ENCODE peak calls at places on chromosomes 11 and 22, in eight cellular contexts. T, P, H, J, O, S, W and Y are unnamed samples.

GRCh38 chr11:16607675-16608644 is 130.5 kb upstream of the C11orf58 start:
- DNase-seq in T (no peak), P (no peak), H (peak), J (no peak), O (no peak), S (peak), W (peak), Y (no peak)

GRCh38 chr11:65946655-65947054 is 1.4 kb downstream of the TSGA10IP start:
- DNase-seq in T (no peak), P (no peak), H (no peak), J (no peak), O (no peak), S (no peak), W (no peak), Y (no peak)

GRCh38 chr11:123194308-123195181 is 503 bp downstream of the CLMP start:
- DNase-seq in T (no peak), P (no peak), H (no peak), J (no peak), O (peak), S (peak), W (peak), Y (no peak)

GRCh38 chr11:12397953-12398352 is 20.6 kb downstream of the PARVA start:
- DNase-seq in T (no peak), P (no peak), H (no peak), J (no peak), O (no peak), S (peak), W (peak), Y (no peak)

GRCh38 chr11:117643606-117644300 is 153.3 kb downstream of the DSCAML1 start:
- DNase-seq in T (no peak), P (no peak), H (no peak), J (no peak), O (no peak), S (peak), W (peak), Y (no peak)

GRCh38 chr11:119890466-119890865 is 161.5 kb upstream of the NECTIN1 start:
- DNase-seq in T (no peak), P (no peak), H (no peak), J (no peak), O (no peak), S (no peak), W (no peak), Y (no peak)

GRCh38 chr11:120835601-120836228 is 188.2 kb upstream of the TBCEL start:
- DNase-seq in T (no peak), P (no peak), H (no peak), J (no peak), O (no peak), S (no peak), W (peak), Y (no peak)

GRCh38 chr11:61126266-61126665 is 24.0 kb downstream of the CD5 start:
- DNase-seq in T (no peak), P (no peak), H (no peak), J (no peak), O (no peak), S (no peak), W (no peak), Y (no peak)

GRCh38 chr11:128487978-128488377 is 99.4 kb downstream of the ETS1 start:
- DNase-seq in T (no peak), P (no peak), H (no peak), J (no peak), O (no peak), S (no peak), W (no peak), Y (no peak)

GRCh38 chr11:120877746-120878365 is 146.0 kb upstream of the TBCEL start:
- DNase-seq in T (no peak), P (no peak), H (no peak), J (no peak), O (no peak), S (no peak), W (no peak), Y (no peak)

GRCh38 chr11:11493698-11494097 is 128.1 kb downstream of the GALNT18 start:
- DNase-seq in T (no peak), P (no peak), H (no peak), J (no peak), O (no peak), S (no peak), W (no peak), Y (no peak)

GRCh38 chr11:117282956-117283355 is 8.2 kb upstream of the BACE1-AS start:
- DNase-seq in T (no peak), P (no peak), H (no peak), J (no peak), O (no peak), S (peak), W (no peak), Y (no peak)

GRCh38 chr11:64863381-64864060 is 14.9 kb downstream of the EHD1 start:
- DNase-seq in T (no peak), P (no peak), H (no peak), J (no peak), O (no peak), S (peak), W (no peak), Y (no peak)

GRCh38 chr11:24373516-24373915 is 123.3 kb upstream of the LUZP2 start:
- DNase-seq in T (no peak), P (no peak), H (no peak), J (no peak), O (no peak), S (no peak), W (no peak), Y (no peak)

GRCh38 chr11:8841899-8842298 is 69.1 kb upstream of the AKIP1 start:
- DNase-seq in T (no peak), P (no peak), H (no peak), J (no peak), O (no peak), S (no peak), W (no peak), Y (no peak)

GRCh38 chr11:106091480-106092123 is 14.1 kb downstream of the AASDHPPT start:
- DNase-seq in T (no peak), P (no peak), H (no peak), J (no peak), O (no peak), S (no peak), W (peak), Y (no peak)

GRCh38 chr11:108341654-108342053 is 118.8 kb downstream of the ATM start:
- DNase-seq in T (no peak), P (no peak), H (no peak), J (no peak), O (no peak), S (no peak), W (no peak), Y (no peak)

GRCh38 chr11:110921742-110922200 is 209.5 kb upstream of the ARHGAP20 start:
- DNase-seq in T (no peak), P (no peak), H (peak), J (no peak), O (no peak), S (peak), W (no peak), Y (no peak)

GRCh38 chr11:49208006-49208721 is at the start of gene FOLH1:
- DNase-seq in T (no peak), P (no peak), H (no peak), J (no peak), O (peak), S (peak), W (peak), Y (no peak)

GRCh38 chr11:72897506-72897905 is 83.3 kb downstream of the ATG16L2 start:
- DNase-seq in T (no peak), P (no peak), H (no peak), J (no peak), O (no peak), S (no peak), W (peak), Y (no peak)

GRCh38 chr11:111574373-111575230 is 27.6 kb upstream of the SIK2 start:
- DNase-seq in T (no peak), P (no peak), H (no peak), J (no peak), O (no peak), S (no peak), W (no peak), Y (no peak)

GRCh38 chr11:86068138-86068861 is 584 bp downstream of the PICALM start:
- DNase-seq in T (peak), P (peak), H (no peak), J (peak), O (peak), S (peak), W (peak), Y (no peak)

GRCh38 chr11:4134844-4135243 is 40.2 kb downstream of the RRM1 start:
- DNase-seq in T (no peak), P (no peak), H (no peak), J (no peak), O (peak), S (no peak), W (peak), Y (no peak)

GRCh38 chr22:42462016-42462415 is 29.8 kb upstream of the NFAM1 start:
- DNase-seq in T (no peak), P (no peak), H (no peak), J (no peak), O (no peak), S (no peak), W (no peak), Y (no peak)

GRCh38 chr11:57379732-57380131 is 1.2 kb downstream of the PRG3 start:
- DNase-seq in T (no peak), P (no peak), H (no peak), J (no peak), O (no peak), S (no peak), W (peak), Y (no peak)

GRCh38 chr11:121241300-121242176 is 51.0 kb upstream of the SC5D start:
- DNase-seq in T (no peak), P (no peak), H (no peak), J (no peak), O (no peak), S (no peak), W (no peak), Y (no peak)

GRCh38 chr11:131691558-131692041 is 321.2 kb downstream of the NTM start:
- DNase-seq in T (no peak), P (no peak), H (no peak), J (no peak), O (no peak), S (no peak), W (peak), Y (no peak)

GRCh38 chr22:17772963-17773605 is 1.2 kb downstream of the BID start:
- DNase-seq in T (no peak), P (no peak), H (no peak), J (no peak), O (no peak), S (peak), W (peak), Y (no peak)

GRCh38 chr11:8065031-8065430 is 16.0 kb upstream of the TUB start:
- DNase-seq in T (no peak), P (no peak), H (no peak), J (no peak), O (no peak), S (no peak), W (no peak), Y (no peak)

GRCh38 chr11:62610814-62611704 is 1.5 kb downstream of the EML3 start:
- DNase-seq in T (no peak), P (no peak), H (no peak), J (no peak), O (no peak), S (no peak), W (no peak), Y (no peak)